ENCODE peak calls at places on chromosomes 11 and 22, in five cellular contexts. D is GM13977, Q is A549, N is astrocyte of the spinal cord, W is coronary artery. A is an unnamed sample.

GRCh38 chr11:18036456-18036855 is 9.6 kb downstream of the TPH1 start:
- DNase-seq in D (no peak), Q (no peak), N (no peak), W (no peak), A (no peak)

GRCh38 chr11:72704783-72705287 is 30.6 kb upstream of the PDE2A start:
- DNase-seq in D (no peak), Q (no peak), N (no peak), W (no peak), A (no peak)

GRCh38 chr22:50544078-50544745 is 1.5 kb upstream of the KLHDC7B start:
- DNase-seq in D (peak; percentile 87), Q (peak; percentile 85), N (peak; percentile 39), W (no peak), A (peak; percentile 90)

GRCh38 chr11:71505781-71506180 is 21.3 kb upstream of the KRTAP5-7 start:
- DNase-seq in D (no peak), Q (no peak), N (no peak), W (no peak), A (peak; percentile 69)

GRCh38 chr11:7632211-7632610 is 41.1 kb downstream of the CYB5R2 start:
- DNase-seq in D (no peak), Q (no peak), N (no peak), W (no peak), A (no peak)

GRCh38 chr22:31227186-31227585 is 15.1 kb downstream of the LIMK2 start:
- DNase-seq in D (no peak), Q (no peak), N (no peak), W (no peak), A (no peak)

GRCh38 chr11:57566035-57566504 is 1.4 kb downstream of the UBE2L6 start:
- DNase-seq in D (peak; percentile 74), Q (no peak), N (peak; percentile 64), W (no peak), A (no peak)

GRCh38 chr22:39943366-39943765 is 16.8 kb upstream of the TMA7B start:
- DNase-seq in D (no peak), Q (no peak), N (no peak), W (no peak), A (no peak)

GRCh38 chr11:123517559-123518364 is 87.7 kb downstream of the GRAMD1B start:
- DNase-seq in D (peak; percentile 65), Q (no peak), N (no peak), W (no peak), A (no peak)

GRCh38 chr22:37328017-37328416 is 45.7 kb downstream of the CYTH4 start:
- DNase-seq in D (no peak), Q (no peak), N (peak; percentile 79), W (no peak), A (no peak)

GRCh38 chr22:24440270-24440717 is 12.9 kb downstream of the ADORA2A start:
- DNase-seq in D (no peak), Q (no peak), N (no peak), W (no peak), A (no peak)

GRCh38 chr11:86303257-86303656 is 1.2 kb downstream of the HIKESHI start:
- DNase-seq in D (no peak), Q (no peak), N (no peak), W (no peak), A (no peak)

GRCh38 chr22:27883656-27884350 is 35.3 kb downstream of the PITPNB start:
- DNase-seq in D (no peak), Q (no peak), N (no peak), W (no peak), A (no peak)

GRCh38 chr22:25853902-25854301 is 111.9 kb downstream of the MYO18B start:
- DNase-seq in D (peak; percentile 46), Q (peak; percentile 3), N (no peak), W (no peak), A (no peak)

GRCh38 chr22:31584804-31585160 is 77.2 kb downstream of the PISD start:
- DNase-seq in D (no peak), Q (no peak), N (no peak), W (no peak), A (no peak)

GRCh38 chr11:69355346-69355940 is 61.5 kb downstream of the MYEOV start:
- DNase-seq in D (no peak), Q (no peak), N (no peak), W (no peak), A (peak; percentile 67)

GRCh38 chr11:103532133-103532788 is 423.0 kb downstream of the DYNC2H1 start:
- DNase-seq in D (no peak), Q (no peak), N (peak; percentile 72), W (no peak), A (no peak)

GRCh38 chr11:127182586-127183203 is 182.1 kb upstream of the KIRREL3 start:
- DNase-seq in D (no peak), Q (no peak), N (no peak), W (no peak), A (no peak)

GRCh38 chr11:36373040-36374010 is 77.2 kb downstream of the PRR5L start:
- DNase-seq in D (no peak), Q (no peak), N (no peak), W (no peak), A (no peak)

GRCh38 chr22:26923498-26923897 is 266.1 kb downstream of the MIAT start:
- DNase-seq in D (no peak), Q (no peak), N (no peak), W (no peak), A (no peak)

GRCh38 chr22:27879923-27880322 is 39.1 kb downstream of the PITPNB start:
- DNase-seq in D (peak; percentile 17), Q (peak; percentile 47), N (peak; percentile 52), W (no peak), A (no peak)

GRCh38 chr22:24543068-24543675 is 11.8 kb downstream of the GUCD1 start:
- DNase-seq in D (no peak), Q (no peak), N (no peak), W (no peak), A (no peak)

GRCh38 chr11:60970369-60970774 is 1.1 kb upstream of the CD6 start:
- DNase-seq in D (peak; percentile 79), Q (peak; percentile 49), N (peak; percentile 43), W (no peak), A (no peak)

GRCh38 chr11:43681543-43681942 is 1.0 kb downstream of the HSD17B12 start:
- DNase-seq in D (no peak), Q (peak; percentile 19), N (peak; percentile 44), W (no peak), A (no peak)

GRCh38 chr11:115617767-115618166 is 113.6 kb upstream of the CADM1 start:
- DNase-seq in D (no peak), Q (no peak), N (peak; percentile 34), W (no peak), A (no peak)

DNA sequence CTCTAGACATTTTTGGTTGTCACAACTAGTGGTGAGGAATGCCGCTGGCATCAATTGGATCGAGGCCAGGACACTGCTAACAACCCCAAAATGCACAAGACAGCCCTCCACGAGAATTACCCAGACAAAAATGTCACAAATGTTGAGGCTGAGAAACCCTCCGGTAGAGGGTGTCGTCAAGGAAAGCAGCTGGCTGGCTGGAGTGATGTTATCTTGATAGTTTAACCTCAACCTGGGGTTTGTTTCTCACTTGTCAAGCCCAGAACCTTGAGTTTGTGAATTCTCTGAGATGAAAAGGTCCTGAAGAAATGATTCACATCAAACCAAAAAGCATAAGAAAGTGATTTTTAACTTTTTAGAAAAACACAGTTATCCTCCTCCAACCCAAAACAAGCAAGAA is 21.1 kb upstream of the TMPRSS13 start:
- DNase-seq in D (peak; percentile 58), Q (no peak), N (no peak), W (no peak), A (peak; percentile 46)
- TF ChIP-seq CTCF in D (peak; percentile 60), Q (no peak), N (peak; percentile 15), W (no peak), A (no peak)

DNA sequence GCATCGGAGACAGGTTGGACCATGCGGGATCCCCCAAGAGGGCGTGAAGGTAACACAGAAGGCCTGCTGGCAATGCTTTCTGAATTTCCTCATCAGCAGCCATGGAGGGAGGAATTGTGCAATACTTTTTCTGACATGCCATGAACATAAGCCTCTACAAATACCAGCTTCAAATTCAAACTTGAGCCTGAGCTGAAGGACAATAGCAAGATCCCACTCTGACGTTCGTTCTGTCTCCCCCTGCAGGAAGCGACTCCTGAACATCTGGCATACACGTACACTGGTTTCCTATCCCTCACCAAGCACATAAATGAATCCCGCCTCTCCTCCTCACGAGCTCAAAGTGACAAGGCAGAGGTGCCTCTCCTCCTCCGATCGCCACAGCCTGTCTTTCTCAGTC is 312.2 kb downstream of the BRD1 start:
- DNase-seq in D (no peak), Q (peak; percentile 18), N (no peak), W (no peak), A (no peak)
- TF ChIP-seq CTCF in D (no peak), Q (no peak), N (no peak), W (no peak), A (no peak)

DNA sequence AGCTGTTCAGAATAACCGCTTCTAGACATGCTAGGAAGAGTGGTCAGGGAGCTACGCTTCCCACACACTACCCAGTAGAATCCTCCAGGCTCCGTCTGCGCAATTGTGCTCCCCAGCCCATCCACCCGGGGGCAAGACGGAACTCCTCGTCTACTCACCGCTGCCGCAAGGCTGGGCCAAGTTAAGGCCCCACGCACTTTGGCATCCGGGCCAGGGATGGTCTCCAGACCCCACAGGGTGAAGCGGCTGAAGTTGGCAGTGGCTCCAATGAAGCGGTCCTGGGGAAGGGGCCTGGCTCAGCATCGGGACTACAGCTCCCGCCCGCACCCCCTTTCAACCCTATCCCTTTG is 736 bp downstream of the RNASEH2C start:
- DNase-seq in D (no peak), Q (no peak), N (peak; percentile 12), W (no peak), A (no peak)
- TF ChIP-seq CTCF in D (no peak), Q (no peak), N (no peak), W (no peak), A (no peak)

DNA sequence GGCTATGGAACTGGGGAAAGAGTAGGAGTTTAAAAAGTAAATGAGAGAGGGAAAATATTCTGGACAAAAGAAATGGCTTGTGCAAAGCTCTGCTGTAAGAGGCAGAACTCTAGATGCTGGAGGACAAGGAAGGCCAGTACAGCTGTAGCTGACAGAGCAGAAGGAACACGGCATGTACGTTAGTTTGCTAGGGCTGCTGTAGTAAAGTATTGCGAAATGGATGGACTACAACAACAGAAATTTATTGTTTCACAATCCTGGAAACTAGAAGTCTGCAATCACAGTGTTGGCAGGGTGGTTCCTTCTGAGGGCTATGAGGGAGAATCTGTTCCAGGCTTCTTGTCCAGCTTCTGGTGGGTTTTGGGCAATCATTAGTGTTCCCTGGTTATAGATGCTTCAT is 454.4 kb downstream of the NTM start:
- DNase-seq in D (no peak), Q (no peak), N (no peak), W (no peak), A (no peak)
- TF ChIP-seq CTCF in D (no peak), Q (no peak), N (no peak), W (no peak), A (no peak)